ENCODE peak calls at places on chromosomes 2 and 18, in four cellular contexts. D, J, R and G are unnamed samples. For H3K36me3, the result is how much of the 10 kb centered on the place peaks cover.

GRCh38 chr18:25058520-25058919 is 293.4 kb downstream of the ZNF521 start:
- DNase-seq in D (peak), J (no peak), R (no peak), G (no peak)

GRCh38 chr2:129737660-129738527 is 241.6 kb upstream of the RAB6C start:
- DNase-seq in D (no peak), J (no peak), R (no peak), G (no peak)

GRCh38 chr18:43935051-43935412 is 657.7 kb upstream of the SYT4 start:
- DNase-seq in D (no peak), J (peak), R (no peak), G (no peak)

GRCh38 chr18:61743775-61744531 is 148.9 kb downstream of the RNF152 start:
- DNase-seq in D (no peak), J (peak), R (no peak), G (no peak)

GRCh38 chr2:223563462-223563861 is 38.7 kb downstream of the SCG2 start:
- DNase-seq in D (no peak), J (peak), R (no peak), G (peak)

GRCh38 chr2:8380573-8380972 is 301.3 kb upstream of the ID2 start:
- DNase-seq in D (no peak), J (no peak), R (no peak), G (no peak)

GRCh38 chr2:67846341-67847070 is 216.3 kb downstream of the C1D start:
- DNase-seq in D (peak), J (peak), R (peak), G (peak)

GRCh38 chr2:27351802-27352598 is 4.6 kb downstream of the GTF3C2 start:
- DNase-seq in D (no peak), J (no peak), R (no peak), G (no peak)

GRCh38 chr2:239397856-239398470 is 2.9 kb downstream of the HDAC4 start:
- DNase-seq in D (no peak), J (no peak), R (no peak), G (no peak)

GRCh38 chr2:217026161-217026560 is 166.3 kb upstream of the TNP1 start:
- DNase-seq in D (no peak), J (no peak), R (no peak), G (no peak)

GRCh38 chr2:182456784-182457183 is 29.9 kb upstream of the PDE1A start:
- DNase-seq in D (no peak), J (peak), R (no peak), G (peak)

GRCh38 chr2:147030966-147031760 is 813.7 kb upstream of the ACVR2A start:
- DNase-seq in D (no peak), J (peak), R (no peak), G (peak)

GRCh38 chr2:221197223-221197622 is 374.9 kb downstream of the EPHA4 start:
- DNase-seq in D (no peak), J (no peak), R (no peak), G (no peak)

GRCh38 chr2:113940891-113941290 is 51.0 kb downstream of the ACTR3 start:
- DNase-seq in D (no peak), J (peak), R (no peak), G (no peak)

GRCh38 chr2:174744111-174744510 is 20.2 kb downstream of the CHRNA1 start:
- DNase-seq in D (no peak), J (no peak), R (no peak), G (peak)

GRCh38 chr18:80104364-80104779 is 4.7 kb upstream of the ADNP2 start:
- DNase-seq in D (no peak), J (no peak), R (no peak), G (no peak)

GRCh38 chr18:3984163-3984757 is 470.8 kb downstream of the DLGAP1 start:
- DNase-seq in D (no peak), J (no peak), R (no peak), G (no peak)

GRCh38 chr2:23824777-23825212 is 102.1 kb downstream of the ATAD2B start:
- DNase-seq in D (no peak), J (peak), R (no peak), G (no peak)

GRCh38 chr2:109141006-109141600 is 12.1 kb downstream of the SH3RF3 start:
- DNase-seq in D (no peak), J (no peak), R (no peak), G (no peak)

GRCh38 chr2:232854082-232854481 is 16.0 kb upstream of the SNORC start:
- DNase-seq in D (peak), J (peak), R (no peak), G (no peak)

GRCh38 chr2:188326669-188327301 is 35.1 kb downstream of the GULP1 start:
- DNase-seq in D (no peak), J (peak), R (peak), G (no peak)

GRCh38 chr18:24072743-24073142 is 58.2 kb downstream of the TTC39C start:
- DNase-seq in D (no peak), J (no peak), R (no peak), G (no peak)

GRCh38 chr2:157439792-157440186 is 4.1 kb downstream of the CYTIP start:
- DNase-seq in D (no peak), J (no peak), R (no peak), G (no peak)

GRCh38 chr2:60296219-60296955 is 257.1 kb downstream of the BCL11A start:
- DNase-seq in D (no peak), J (no peak), R (no peak), G (no peak)

GRCh38 chr2:219633276-219634065 is 6.0 kb downstream of the SLC4A3 start:
- DNase-seq in D (no peak), J (no peak), R (no peak), G (no peak)

GRCh38 chr2:118103963-118104942 is 16.0 kb downstream of the INSIG2 start:
- DNase-seq in D (no peak), J (no peak), R (no peak), G (no peak)
- H3K36me3 ChIP-seq in D (under half), J (under half), R (under half), G (under half)

GRCh38 chr2:79985571-79985970 is 319.0 kb downstream of the LRRTM1 start:
- DNase-seq in D (no peak), J (no peak), R (no peak), G (no peak)
- H3K36me3 ChIP-seq in D (under half), J (under half), R (under half), G (under half)

DNA sequence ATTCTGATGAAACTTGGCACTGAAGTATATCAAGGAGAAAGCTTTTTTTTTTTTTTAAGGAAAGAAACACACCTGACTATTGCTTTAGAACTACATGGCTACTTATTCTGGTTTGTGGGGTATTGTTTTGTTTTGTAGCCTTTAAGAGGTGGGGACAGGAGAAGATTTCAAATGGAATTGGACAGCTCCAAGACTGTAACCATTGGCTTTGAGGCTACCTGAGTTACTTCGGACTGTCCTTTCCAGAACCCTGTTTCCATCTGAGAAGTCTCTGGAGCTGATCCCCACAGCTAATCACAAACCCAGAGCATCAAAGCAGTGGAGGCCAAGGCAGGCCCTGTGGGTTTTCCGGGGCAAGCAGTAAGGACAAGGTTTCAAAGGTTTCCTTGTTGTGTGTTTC is 4.7 kb downstream of the CDC42EP3 start:
- DNase-seq in D (no peak), J (no peak), R (no peak), G (no peak)
- H3K36me3 ChIP-seq in D (under half), J (under half), R (under half), G (under half)

DNA sequence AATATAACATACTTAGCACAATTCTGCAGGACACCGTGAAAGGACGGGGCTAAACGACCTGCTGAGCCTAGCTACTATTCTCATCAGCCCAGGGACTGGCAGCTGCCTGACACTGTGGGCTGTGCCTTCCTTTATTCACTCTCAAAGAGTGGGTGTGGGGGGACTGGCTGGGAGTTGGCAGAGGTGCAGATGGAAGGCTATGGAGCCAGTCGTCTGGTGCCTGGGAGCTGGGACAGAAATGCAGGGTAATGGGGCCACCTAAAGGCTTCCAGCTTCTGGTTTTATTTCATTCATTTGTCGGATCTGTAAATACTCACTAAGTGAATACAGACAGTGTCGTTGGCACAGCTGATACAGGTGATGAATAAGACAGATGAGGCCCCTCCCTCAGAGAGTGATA is 56.0 kb upstream of the NFU1 start:
- DNase-seq in D (no peak), J (no peak), R (no peak), G (no peak)
- H3K36me3 ChIP-seq in D (under half), J (under half), R (under half), G (under half)

DNA sequence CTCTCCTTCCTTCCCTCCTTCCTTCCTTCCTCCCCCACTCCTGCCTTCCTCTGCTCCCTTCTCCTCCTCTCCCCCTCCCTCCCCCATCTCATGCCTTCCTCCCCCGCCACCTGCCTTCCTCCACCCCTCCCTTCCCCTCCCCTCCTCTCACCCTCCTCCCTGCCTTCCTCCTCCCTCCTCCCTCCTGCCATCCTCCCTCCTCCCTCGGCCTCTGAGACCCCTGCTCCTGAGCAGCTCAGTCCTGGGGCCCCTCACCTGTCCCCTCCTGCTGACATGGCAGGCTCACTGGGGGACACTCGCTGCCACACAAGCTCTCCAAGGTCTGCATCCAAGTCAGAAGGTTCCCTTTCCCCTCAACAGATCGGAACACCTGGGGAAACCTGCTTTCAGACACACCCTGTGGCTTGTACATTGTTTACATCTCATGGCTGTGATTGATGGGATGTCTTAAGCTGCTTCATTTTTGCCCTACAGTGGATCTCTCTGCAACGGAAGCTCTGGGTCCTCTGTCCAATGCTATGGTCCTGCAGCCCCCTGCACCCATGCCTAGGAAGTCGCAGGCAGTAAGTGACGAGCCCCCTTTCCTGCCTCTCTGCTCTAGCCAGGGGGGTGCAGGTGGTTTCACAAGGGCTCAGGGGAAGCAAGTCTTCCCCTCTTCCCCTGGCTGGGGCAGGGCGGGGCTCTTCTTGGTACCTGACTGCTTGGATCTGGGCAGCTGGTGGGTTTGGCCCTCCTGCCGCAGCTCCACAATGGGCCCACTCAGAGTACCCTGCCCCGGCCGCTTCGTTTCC is 22.9 kb downstream of the ITGB1BP1 start:
- DNase-seq in D (no peak), J (no peak), R (no peak), G (no peak)
- H3K36me3 ChIP-seq in D (under half), J (under half), R (under half), G (under half)

GRCh38 chr2:215316336-215316735 is 4.5 kb downstream of the ATIC start:
- DNase-seq in D (no peak), J (no peak), R (no peak), G (no peak)

GRCh38 chr2:215313219-215313656 is 1.4 kb downstream of the ATIC start:
- DNase-seq in D (no peak), J (no peak), R (no peak), G (no peak)

GRCh38 chr2:215311625-215312394 is at the start of gene ATIC:
- DNase-seq in D (peak), J (peak), R (peak), G (peak)

GRCh38 chr2:215314896-215315295 is 3.0 kb downstream of the ATIC start:
- DNase-seq in D (no peak), J (no peak), R (no peak), G (no peak)

DNA sequence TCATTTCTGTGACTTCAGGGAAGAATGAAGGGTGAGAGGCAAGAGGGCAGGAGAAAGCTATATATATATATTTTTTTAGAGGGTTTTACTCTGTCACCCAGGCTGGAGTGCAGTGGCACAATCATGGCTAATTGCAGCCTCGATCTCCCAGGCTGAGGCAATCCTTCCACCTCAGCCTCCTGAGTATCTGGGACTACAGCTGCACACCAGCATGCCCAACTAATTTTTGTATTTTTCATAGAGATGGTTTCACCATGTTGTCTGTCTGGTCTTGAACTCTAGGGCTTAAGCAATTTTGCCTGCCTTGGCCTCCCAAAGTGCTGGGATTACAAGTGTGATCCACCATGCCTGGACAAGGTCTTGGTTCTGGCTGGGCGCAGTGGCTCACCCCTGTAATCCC is 3.4 kb downstream of the ATIC start:
- DNase-seq in D (no peak), J (no peak), R (no peak), G (no peak)
- H3K36me3 ChIP-seq in D (under half), J (under half), R (half or more), G (under half)

GRCh38 chr2:53905396-53905795 is 45.6 kb upstream of the GPR75 start:
- DNase-seq in D (no peak), J (no peak), R (no peak), G (no peak)
- H3K36me3 ChIP-seq in D (under half), J (under half), R (half or more), G (under half)